ENCODE peak calls at places on chromosome 5, in seven cellular contexts. T is left ventricle myocardium inferior, A is HepG2, D is HCT116, B is mucosa of descending colon, R is PC-9, Y is cardiac muscle cell. C is an unnamed sample. For H3K4me1, the result is how much of the 10 kb centered on the place peaks cover.

GRCh38 chr5:181215997-181216982 is 6.8 kb upstream of the TRIM41 start:
- DNase-seq in T (no peak), A (no peak), D (no peak), B (no peak), R (peak), Y (no peak), C (peak)

GRCh38 chr5:178308541-178309092 is 76.0 kb upstream of the PHYKPL start:
- DNase-seq in T (no peak), A (no peak), D (no peak), B (peak), R (no peak), Y (no peak), C (no peak)

GRCh38 chr5:125199968-125200841 is 453.8 kb upstream of the ZNF608 start:
- DNase-seq in T (no peak), A (no peak), D (no peak), B (no peak), R (no peak), Y (peak), C (peak)

GRCh38 chr5:121031487-121031886 is 567.4 kb downstream of the PRR16 start:
- DNase-seq in T (no peak), A (no peak), D (no peak), B (no peak), R (no peak), Y (no peak), C (no peak)

GRCh38 chr5:32709789-32710334 is 1.3 kb upstream of the NPR3 start:
- DNase-seq in T (peak), A (peak), D (peak), B (peak), R (peak), Y (peak), C (peak)

GRCh38 chr5:135139397-135140134 is 105.5 kb upstream of the PITX1 start:
- DNase-seq in T (no peak), A (peak), D (peak), B (no peak), R (peak), Y (peak), C (no peak)

GRCh38 chr5:73268826-73269225 is 95.8 kb downstream of the TMEM174 start:
- DNase-seq in T (no peak), A (no peak), D (no peak), B (no peak), R (no peak), Y (no peak), C (no peak)

GRCh38 chr5:26757941-26758340 is 280.4 kb downstream of the CDH9 start:
- DNase-seq in T (no peak), A (no peak), D (no peak), B (no peak), R (peak), Y (no peak), C (no peak)

DNA sequence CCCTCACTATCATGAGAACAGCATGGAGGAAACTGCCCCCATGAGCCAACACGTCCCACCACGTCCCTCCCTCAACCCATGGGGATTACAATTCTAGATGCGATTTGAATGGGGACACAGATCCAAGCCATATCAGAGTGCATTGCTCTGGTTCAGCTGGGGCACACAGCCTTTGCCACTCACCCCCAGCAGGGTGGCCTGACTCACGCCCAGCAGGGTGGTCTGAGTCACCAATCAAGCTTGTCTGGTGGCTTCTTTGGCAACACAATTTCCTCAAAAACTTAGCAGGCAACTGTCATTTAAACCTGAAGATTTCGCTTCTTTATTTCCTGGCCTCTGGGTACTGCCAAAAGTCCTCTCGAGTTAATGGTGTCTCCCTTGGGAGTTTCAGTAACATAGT is 16.2 kb upstream of the SEMA5A start:
- DNase-seq in T (no peak), A (no peak), D (no peak), B (no peak), R (peak), Y (peak), C (no peak)
- H3K4me3 ChIP-seq in T (no peak), A (no peak), D (no peak), B (no peak), R (peak), Y (no peak), C (no peak)

GRCh38 chr5:90290648-90291047 is 118.9 kb downstream of the CETN3 start:
- DNase-seq in T (no peak), A (no peak), D (no peak), B (no peak), R (no peak), Y (no peak), C (no peak)
- H3K4me1 ChIP-seq in T (under half), A (under half), D (under half), B (under half), R (under half), Y (under half), C (under half)

DNA sequence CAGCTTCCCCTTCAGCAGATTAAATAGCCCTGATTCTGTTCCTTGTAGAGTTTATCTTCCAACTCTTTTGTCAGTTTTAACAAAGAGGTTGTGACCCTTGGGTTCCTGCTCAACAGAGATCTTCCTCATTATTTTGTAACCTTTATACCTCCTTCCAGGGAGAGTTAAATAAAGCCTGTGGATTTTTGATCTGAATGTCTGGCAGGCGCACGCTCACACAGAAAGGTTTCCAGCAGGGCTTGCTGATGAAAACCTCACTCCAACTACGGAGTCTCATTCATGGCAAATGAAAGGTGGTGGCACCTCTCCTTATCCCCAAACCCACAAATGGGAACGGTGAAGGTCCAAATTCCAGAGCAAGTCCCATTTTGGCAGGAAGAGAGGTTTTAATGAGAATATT is 129.0 kb downstream of the SREK1 start:
- DNase-seq in T (no peak), A (no peak), D (no peak), B (no peak), R (no peak), Y (no peak), C (no peak)
- H3K4me3 ChIP-seq in T (no peak), A (no peak), D (no peak), B (no peak), R (no peak), Y (no peak), C (no peak)

GRCh38 chr5:145921211-145921610 is 15.2 kb upstream of the SH3RF2 start:
- DNase-seq in T (no peak), A (no peak), D (no peak), B (no peak), R (no peak), Y (no peak), C (no peak)

GRCh38 chr5:145919413-145919812 is 17.0 kb upstream of the SH3RF2 start:
- DNase-seq in T (no peak), A (no peak), D (no peak), B (no peak), R (no peak), Y (no peak), C (no peak)

GRCh38 chr5:145923405-145923804 is 13.0 kb upstream of the SH3RF2 start:
- DNase-seq in T (no peak), A (no peak), D (no peak), B (no peak), R (no peak), Y (no peak), C (no peak)

GRCh38 chr5:145920542-145921210 is 15.7 kb upstream of the SH3RF2 start:
- DNase-seq in T (no peak), A (no peak), D (no peak), B (no peak), R (no peak), Y (no peak), C (no peak)

GRCh38 chr5:145922059-145922458 is 14.3 kb upstream of the SH3RF2 start:
- DNase-seq in T (no peak), A (no peak), D (no peak), B (no peak), R (no peak), Y (no peak), C (no peak)
- H3K4me1 ChIP-seq in T (under half), A (under half), D (under half), B (under half), R (under half), Y (under half), C (under half)